ENCODE peak calls at places on chromosomes 7 and 10, in ten cellular contexts. One of them, this sample, is unnamed.
A peak's percentile ranks its signal among the peaks of the same experiment; 100 is the strongest.

GRCh38 chr7:111852081-111852480 is 289.8 kb upstream of the IMMP2L start:
- DNase-seq in type B pancreatic cell: no peak
- DNase-seq in nucleus accumbens: no peak
- DNase-seq in left kidney: no peak
- DNase-seq in iPS-NIHi11: no peak
- DNase-seq in activated naive CD4-positive, alpha-beta T cell treated with Interleukin-2 at 50 U/mL for 16 hours: no peak
- DNase-seq in C1 segment of cervical spinal cord: no peak
- DNase-seq in DMS 273 treated with DMSO at 0.1 percent for 48 hours: no peak
- DNase-seq in HT1080: no peak
- DNase-seq in HEK293T: no peak
- DNase-seq in this sample: no peak

GRCh38 chr10:80167471-80167870 is 34.9 kb downstream of the PLAC9 start:
- DNase-seq in HT1080: no peak
- DNase-seq in DMS 273 treated with DMSO at 0.1 percent for 48 hours: no peak
- DNase-seq in left kidney: no peak
- DNase-seq in type B pancreatic cell: no peak
- DNase-seq in HEK293T: no peak
- DNase-seq in C1 segment of cervical spinal cord: no peak
- DNase-seq in activated naive CD4-positive, alpha-beta T cell treated with Interleukin-2 at 50 U/mL for 16 hours: no peak
- DNase-seq in nucleus accumbens: no peak
- DNase-seq in iPS-NIHi11: no peak
- DNase-seq in this sample: no peak

GRCh38 chr7:112701456-112701855 is 88.7 kb downstream of the TMEM168 start:
- DNase-seq in C1 segment of cervical spinal cord: no peak
- DNase-seq in HEK293T: no peak
- DNase-seq in left kidney: no peak
- DNase-seq in HT1080: no peak
- DNase-seq in type B pancreatic cell: no peak
- DNase-seq in nucleus accumbens: no peak
- DNase-seq in activated naive CD4-positive, alpha-beta T cell treated with Interleukin-2 at 50 U/mL for 16 hours: no peak
- DNase-seq in DMS 273 treated with DMSO at 0.1 percent for 48 hours: no peak
- DNase-seq in iPS-NIHi11: no peak
- DNase-seq in this sample: no peak

GRCh38 chr7:130560972-130561371 is 69.1 kb downstream of the MEST start:
- DNase-seq in left kidney: no peak
- DNase-seq in nucleus accumbens: no peak
- DNase-seq in C1 segment of cervical spinal cord: no peak
- DNase-seq in HEK293T: peak; percentile 23
- DNase-seq in HT1080: peak; percentile 59
- DNase-seq in DMS 273 treated with DMSO at 0.1 percent for 48 hours: no peak
- DNase-seq in activated naive CD4-positive, alpha-beta T cell treated with Interleukin-2 at 50 U/mL for 16 hours: no peak
- DNase-seq in iPS-NIHi11: peak; percentile 47
- DNase-seq in type B pancreatic cell: no peak
- DNase-seq in this sample: no peak

GRCh38 chr7:87210506-87210905 is 9.0 kb downstream of the TMEM243 start:
- DNase-seq in iPS-NIHi11: no peak
- DNase-seq in left kidney: no peak
- DNase-seq in activated naive CD4-positive, alpha-beta T cell treated with Interleukin-2 at 50 U/mL for 16 hours: no peak
- DNase-seq in C1 segment of cervical spinal cord: no peak
- DNase-seq in HEK293T: no peak
- DNase-seq in HT1080: no peak
- DNase-seq in DMS 273 treated with DMSO at 0.1 percent for 48 hours: no peak
- DNase-seq in type B pancreatic cell: no peak
- DNase-seq in nucleus accumbens: no peak
- DNase-seq in this sample: no peak

GRCh38 chr10:69352569-69353264 is 64.0 kb downstream of the TACR2 start:
- DNase-seq in HT1080: peak; percentile 81
- DNase-seq in left kidney: no peak
- DNase-seq in HEK293T: no peak
- DNase-seq in nucleus accumbens: no peak
- DNase-seq in iPS-NIHi11: no peak
- DNase-seq in type B pancreatic cell: no peak
- DNase-seq in activated naive CD4-positive, alpha-beta T cell treated with Interleukin-2 at 50 U/mL for 16 hours: no peak
- DNase-seq in C1 segment of cervical spinal cord: no peak
- DNase-seq in DMS 273 treated with DMSO at 0.1 percent for 48 hours: no peak
- DNase-seq in this sample: no peak

GRCh38 chr7:139490130-139490529 is 6.7 kb upstream of the KLRG2 start:
- DNase-seq in iPS-NIHi11: no peak
- DNase-seq in activated naive CD4-positive, alpha-beta T cell treated with Interleukin-2 at 50 U/mL for 16 hours: no peak
- DNase-seq in left kidney: no peak
- DNase-seq in HT1080: no peak
- DNase-seq in HEK293T: no peak
- DNase-seq in DMS 273 treated with DMSO at 0.1 percent for 48 hours: no peak
- DNase-seq in C1 segment of cervical spinal cord: no peak
- DNase-seq in nucleus accumbens: no peak
- DNase-seq in type B pancreatic cell: no peak
- DNase-seq in this sample: no peak

GRCh38 chr7:40793132-40793531 is 658.3 kb downstream of the SUGCT start:
- DNase-seq in HT1080: peak; percentile 31
- DNase-seq in HEK293T: no peak
- DNase-seq in activated naive CD4-positive, alpha-beta T cell treated with Interleukin-2 at 50 U/mL for 16 hours: no peak
- DNase-seq in iPS-NIHi11: no peak
- DNase-seq in left kidney: no peak
- DNase-seq in C1 segment of cervical spinal cord: no peak
- DNase-seq in type B pancreatic cell: no peak
- DNase-seq in nucleus accumbens: no peak
- DNase-seq in DMS 273 treated with DMSO at 0.1 percent for 48 hours: no peak
- DNase-seq in this sample: no peak

GRCh38 chr10:103491729-103492364 is 1.7 kb upstream of the NEURL1 start:
- DNase-seq in C1 segment of cervical spinal cord: no peak
- DNase-seq in nucleus accumbens: no peak
- DNase-seq in activated naive CD4-positive, alpha-beta T cell treated with Interleukin-2 at 50 U/mL for 16 hours: no peak
- DNase-seq in DMS 273 treated with DMSO at 0.1 percent for 48 hours: no peak
- DNase-seq in type B pancreatic cell: no peak
- DNase-seq in HT1080: peak; percentile 93
- DNase-seq in HEK293T: no peak
- DNase-seq in iPS-NIHi11: peak; percentile 37
- DNase-seq in left kidney: peak; percentile 93
- DNase-seq in this sample: peak; percentile 62

GRCh38 chr7:131254211-131254610 is 73.5 kb upstream of the MKLN1 start:
- DNase-seq in nucleus accumbens: no peak
- DNase-seq in C1 segment of cervical spinal cord: no peak
- DNase-seq in activated naive CD4-positive, alpha-beta T cell treated with Interleukin-2 at 50 U/mL for 16 hours: no peak
- DNase-seq in HEK293T: no peak
- DNase-seq in DMS 273 treated with DMSO at 0.1 percent for 48 hours: no peak
- DNase-seq in left kidney: no peak
- DNase-seq in type B pancreatic cell: no peak
- DNase-seq in iPS-NIHi11: no peak
- DNase-seq in HT1080: peak; percentile 48
- DNase-seq in this sample: no peak

GRCh38 chr10:1611936-1612550 is 125.3 kb downstream of the ADARB2 start:
- DNase-seq in iPS-NIHi11: peak; percentile 46
- DNase-seq in nucleus accumbens: no peak
- DNase-seq in type B pancreatic cell: peak; percentile 50
- DNase-seq in C1 segment of cervical spinal cord: no peak
- DNase-seq in DMS 273 treated with DMSO at 0.1 percent for 48 hours: no peak
- DNase-seq in left kidney: no peak
- DNase-seq in HEK293T: no peak
- DNase-seq in HT1080: no peak
- DNase-seq in activated naive CD4-positive, alpha-beta T cell treated with Interleukin-2 at 50 U/mL for 16 hours: no peak
- DNase-seq in this sample: no peak

GRCh38 chr10:97676770-97677581 is 10.1 kb downstream of the AVPI1 start:
- DNase-seq in nucleus accumbens: no peak
- DNase-seq in iPS-NIHi11: peak; percentile 86
- DNase-seq in HEK293T: peak; percentile 82
- DNase-seq in left kidney: peak; percentile 68
- DNase-seq in C1 segment of cervical spinal cord: no peak
- DNase-seq in activated naive CD4-positive, alpha-beta T cell treated with Interleukin-2 at 50 U/mL for 16 hours: peak; percentile 42
- DNase-seq in HT1080: peak; percentile 42
- DNase-seq in type B pancreatic cell: no peak
- DNase-seq in DMS 273 treated with DMSO at 0.1 percent for 48 hours: no peak
- DNase-seq in this sample: peak; percentile 47

GRCh38 chr7:76002822-76003221 is 8.4 kb upstream of the TMEM120A start:
- DNase-seq in HT1080: no peak
- DNase-seq in DMS 273 treated with DMSO at 0.1 percent for 48 hours: no peak
- DNase-seq in activated naive CD4-positive, alpha-beta T cell treated with Interleukin-2 at 50 U/mL for 16 hours: no peak
- DNase-seq in nucleus accumbens: no peak
- DNase-seq in left kidney: no peak
- DNase-seq in type B pancreatic cell: no peak
- DNase-seq in HEK293T: no peak
- DNase-seq in iPS-NIHi11: no peak
- DNase-seq in C1 segment of cervical spinal cord: no peak
- DNase-seq in this sample: no peak

GRCh38 chr10:115777646-115778045 is 495.4 kb downstream of the GFRA1 start:
- DNase-seq in activated naive CD4-positive, alpha-beta T cell treated with Interleukin-2 at 50 U/mL for 16 hours: no peak
- DNase-seq in nucleus accumbens: no peak
- DNase-seq in left kidney: no peak
- DNase-seq in iPS-NIHi11: no peak
- DNase-seq in type B pancreatic cell: no peak
- DNase-seq in HEK293T: no peak
- DNase-seq in HT1080: no peak
- DNase-seq in C1 segment of cervical spinal cord: no peak
- DNase-seq in DMS 273 treated with DMSO at 0.1 percent for 48 hours: no peak
- DNase-seq in this sample: no peak

GRCh38 chr7:25124485-25125136 is 449 bp downstream of the CYCS start:
- DNase-seq in type B pancreatic cell: no peak
- DNase-seq in iPS-NIHi11: no peak
- DNase-seq in C1 segment of cervical spinal cord: no peak
- DNase-seq in activated naive CD4-positive, alpha-beta T cell treated with Interleukin-2 at 50 U/mL for 16 hours: peak; percentile 31
- DNase-seq in nucleus accumbens: no peak
- DNase-seq in left kidney: no peak
- DNase-seq in HEK293T: no peak
- DNase-seq in HT1080: no peak
- DNase-seq in DMS 273 treated with DMSO at 0.1 percent for 48 hours: no peak
- DNase-seq in this sample: no peak

GRCh38 chr7:47311891-47312290 is 270.0 kb downstream of the TNS3 start:
- DNase-seq in activated naive CD4-positive, alpha-beta T cell treated with Interleukin-2 at 50 U/mL for 16 hours: no peak
- DNase-seq in left kidney: no peak
- DNase-seq in type B pancreatic cell: no peak
- DNase-seq in C1 segment of cervical spinal cord: no peak
- DNase-seq in HT1080: no peak
- DNase-seq in nucleus accumbens: no peak
- DNase-seq in iPS-NIHi11: no peak
- DNase-seq in HEK293T: no peak
- DNase-seq in DMS 273 treated with DMSO at 0.1 percent for 48 hours: no peak
- DNase-seq in this sample: no peak

GRCh38 chr7:159050703-159051102 is 94.0 kb downstream of the VIPR2 start:
- DNase-seq in type B pancreatic cell: no peak
- DNase-seq in C1 segment of cervical spinal cord: no peak
- DNase-seq in left kidney: no peak
- DNase-seq in HT1080: no peak
- DNase-seq in iPS-NIHi11: no peak
- DNase-seq in DMS 273 treated with DMSO at 0.1 percent for 48 hours: no peak
- DNase-seq in activated naive CD4-positive, alpha-beta T cell treated with Interleukin-2 at 50 U/mL for 16 hours: no peak
- DNase-seq in nucleus accumbens: no peak
- DNase-seq in HEK293T: no peak
- DNase-seq in this sample: no peak

GRCh38 chr7:137421389-137421788 is 77.9 kb upstream of the PTN start:
- DNase-seq in activated naive CD4-positive, alpha-beta T cell treated with Interleukin-2 at 50 U/mL for 16 hours: no peak
- DNase-seq in type B pancreatic cell: no peak
- DNase-seq in left kidney: no peak
- DNase-seq in DMS 273 treated with DMSO at 0.1 percent for 48 hours: no peak
- DNase-seq in iPS-NIHi11: no peak
- DNase-seq in HEK293T: no peak
- DNase-seq in HT1080: no peak
- DNase-seq in C1 segment of cervical spinal cord: no peak
- DNase-seq in nucleus accumbens: no peak
- DNase-seq in this sample: no peak

GRCh38 chr10:117218654-117219053 is 21.4 kb downstream of the KCNK18 start:
- DNase-seq in HEK293T: no peak
- DNase-seq in C1 segment of cervical spinal cord: no peak
- DNase-seq in nucleus accumbens: no peak
- DNase-seq in left kidney: no peak
- DNase-seq in HT1080: no peak
- DNase-seq in iPS-NIHi11: no peak
- DNase-seq in type B pancreatic cell: no peak
- DNase-seq in activated naive CD4-positive, alpha-beta T cell treated with Interleukin-2 at 50 U/mL for 16 hours: no peak
- DNase-seq in DMS 273 treated with DMSO at 0.1 percent for 48 hours: no peak
- DNase-seq in this sample: no peak

GRCh38 chr10:17993361-17993760 is 41.6 kb downstream of the SLC39A12 start:
- DNase-seq in C1 segment of cervical spinal cord: no peak
- DNase-seq in nucleus accumbens: no peak
- DNase-seq in left kidney: no peak
- DNase-seq in HEK293T: no peak
- DNase-seq in type B pancreatic cell: no peak
- DNase-seq in activated naive CD4-positive, alpha-beta T cell treated with Interleukin-2 at 50 U/mL for 16 hours: no peak
- DNase-seq in HT1080: peak; percentile 35
- DNase-seq in DMS 273 treated with DMSO at 0.1 percent for 48 hours: no peak
- DNase-seq in iPS-NIHi11: no peak
- DNase-seq in this sample: no peak

GRCh38 chr7:139798221-139798620 is 20.4 kb upstream of the HIPK2 start:
- DNase-seq in activated naive CD4-positive, alpha-beta T cell treated with Interleukin-2 at 50 U/mL for 16 hours: no peak
- DNase-seq in iPS-NIHi11: no peak
- DNase-seq in HEK293T: no peak
- DNase-seq in nucleus accumbens: no peak
- DNase-seq in DMS 273 treated with DMSO at 0.1 percent for 48 hours: no peak
- DNase-seq in left kidney: peak; percentile 60
- DNase-seq in HT1080: no peak
- DNase-seq in type B pancreatic cell: no peak
- DNase-seq in C1 segment of cervical spinal cord: no peak
- DNase-seq in this sample: no peak

GRCh38 chr7:134504660-134505164 is 22.7 kb upstream of the AKR1B10 start:
- DNase-seq in HT1080: no peak
- DNase-seq in iPS-NIHi11: no peak
- DNase-seq in type B pancreatic cell: no peak
- DNase-seq in activated naive CD4-positive, alpha-beta T cell treated with Interleukin-2 at 50 U/mL for 16 hours: no peak
- DNase-seq in HEK293T: no peak
- DNase-seq in left kidney: no peak
- DNase-seq in DMS 273 treated with DMSO at 0.1 percent for 48 hours: no peak
- DNase-seq in C1 segment of cervical spinal cord: no peak
- DNase-seq in nucleus accumbens: no peak
- DNase-seq in this sample: no peak

GRCh38 chr10:4213441-4213840 is 428.4 kb upstream of the KLF6 start:
- DNase-seq in DMS 273 treated with DMSO at 0.1 percent for 48 hours: no peak
- DNase-seq in iPS-NIHi11: no peak
- DNase-seq in C1 segment of cervical spinal cord: no peak
- DNase-seq in type B pancreatic cell: no peak
- DNase-seq in HT1080: peak; percentile 38
- DNase-seq in HEK293T: no peak
- DNase-seq in left kidney: no peak
- DNase-seq in nucleus accumbens: no peak
- DNase-seq in activated naive CD4-positive, alpha-beta T cell treated with Interleukin-2 at 50 U/mL for 16 hours: no peak
- DNase-seq in this sample: no peak

GRCh38 chr10:101244321-101245050 is 15.2 kb upstream of the LBX1 start:
- DNase-seq in left kidney: no peak
- DNase-seq in iPS-NIHi11: no peak
- DNase-seq in nucleus accumbens: no peak
- DNase-seq in DMS 273 treated with DMSO at 0.1 percent for 48 hours: no peak
- DNase-seq in HT1080: peak; percentile 80
- DNase-seq in type B pancreatic cell: no peak
- DNase-seq in C1 segment of cervical spinal cord: no peak
- DNase-seq in activated naive CD4-positive, alpha-beta T cell treated with Interleukin-2 at 50 U/mL for 16 hours: no peak
- DNase-seq in HEK293T: no peak
- DNase-seq in this sample: no peak

GRCh38 chr10:78911533-78912340 is 157.0 kb upstream of the ZMIZ1 start:
- DNase-seq in HT1080: no peak
- DNase-seq in activated naive CD4-positive, alpha-beta T cell treated with Interleukin-2 at 50 U/mL for 16 hours: no peak
- DNase-seq in DMS 273 treated with DMSO at 0.1 percent for 48 hours: no peak
- DNase-seq in HEK293T: no peak
- DNase-seq in C1 segment of cervical spinal cord: no peak
- DNase-seq in iPS-NIHi11: no peak
- DNase-seq in type B pancreatic cell: no peak
- DNase-seq in left kidney: peak; percentile 21
- DNase-seq in nucleus accumbens: no peak
- DNase-seq in this sample: no peak

GRCh38 chr7:44145969-44146897 is 5.1 kb upstream of the MYL7 start:
- DNase-seq in HT1080: no peak
- DNase-seq in nucleus accumbens: peak; percentile 21
- DNase-seq in left kidney: peak; percentile 92
- DNase-seq in HEK293T: peak; percentile 91
- DNase-seq in iPS-NIHi11: peak; percentile 99
- DNase-seq in activated naive CD4-positive, alpha-beta T cell treated with Interleukin-2 at 50 U/mL for 16 hours: peak; percentile 51
- DNase-seq in DMS 273 treated with DMSO at 0.1 percent for 48 hours: no peak
- DNase-seq in type B pancreatic cell: peak; percentile 82
- DNase-seq in C1 segment of cervical spinal cord: no peak
- DNase-seq in this sample: peak; percentile 78

GRCh38 chr10:123146013-123146891 is 1.7 kb upstream of the HMX2 start:
- DNase-seq in nucleus accumbens: no peak
- DNase-seq in iPS-NIHi11: no peak
- DNase-seq in HEK293T: no peak
- DNase-seq in C1 segment of cervical spinal cord: no peak
- DNase-seq in HT1080: no peak
- DNase-seq in left kidney: peak; percentile 35
- DNase-seq in type B pancreatic cell: no peak
- DNase-seq in activated naive CD4-positive, alpha-beta T cell treated with Interleukin-2 at 50 U/mL for 16 hours: no peak
- DNase-seq in DMS 273 treated with DMSO at 0.1 percent for 48 hours: no peak
- DNase-seq in this sample: peak; percentile 60

GRCh38 chr7:24708244-24708643 is 49.0 kb downstream of the GSDME start:
- DNase-seq in HEK293T: no peak
- DNase-seq in activated naive CD4-positive, alpha-beta T cell treated with Interleukin-2 at 50 U/mL for 16 hours: no peak
- DNase-seq in left kidney: no peak
- DNase-seq in type B pancreatic cell: no peak
- DNase-seq in C1 segment of cervical spinal cord: no peak
- DNase-seq in HT1080: no peak
- DNase-seq in DMS 273 treated with DMSO at 0.1 percent for 48 hours: no peak
- DNase-seq in iPS-NIHi11: no peak
- DNase-seq in nucleus accumbens: no peak
- DNase-seq in this sample: no peak

This sample was measured in retina.